ENCODE peak calls at places on chromosomes 7 and 10, in four cellular contexts. One of them, this sample, is unnamed.

GRCh38 chr7:46256870-46257528 is 335.9 kb upstream of the IGFBP3 start:
- ATAC-seq in K562: no peak
- ATAC-seq in gastrocnemius medialis: no peak
- ATAC-seq in HepG2: no peak
- ATAC-seq in this sample: no peak

GRCh38 chr7:50685445-50686070 is 97.1 kb downstream of the GRB10 start:
- ATAC-seq in K562: no peak
- ATAC-seq in gastrocnemius medialis: peak
- ATAC-seq in HepG2: no peak
- ATAC-seq in this sample: peak

GRCh38 chr10:90363799-90364483 is 493.9 kb downstream of the HTR7 start:
- ATAC-seq in K562: no peak
- ATAC-seq in gastrocnemius medialis: no peak
- ATAC-seq in HepG2: no peak
- ATAC-seq in this sample: no peak

GRCh38 chr10:62492012-62492869 is 118.1 kb downstream of the ZNF365 start:
- ATAC-seq in K562: peak
- ATAC-seq in gastrocnemius medialis: no peak
- ATAC-seq in HepG2: peak
- ATAC-seq in this sample: peak

GRCh38 chr10:76086571-76087260 is 655.3 kb downstream of the LRMDA start:
- ATAC-seq in K562: peak
- ATAC-seq in gastrocnemius medialis: peak
- ATAC-seq in HepG2: peak
- ATAC-seq in this sample: peak

GRCh38 chr10:127392351-127393235 is 156.5 kb upstream of the NPS start:
- ATAC-seq in K562: no peak
- ATAC-seq in gastrocnemius medialis: no peak
- ATAC-seq in HepG2: peak
- ATAC-seq in this sample: peak

GRCh38 chr10:124449170-124450009 is 445 bp downstream of the NKX1-2 start:
- ATAC-seq in K562: no peak
- ATAC-seq in gastrocnemius medialis: no peak
- ATAC-seq in HepG2: peak
- ATAC-seq in this sample: no peak

GRCh38 chr7:99588868-99589267 is 9.2 kb upstream of the TMEM225B start:
- ATAC-seq in K562: no peak
- ATAC-seq in gastrocnemius medialis: no peak
- ATAC-seq in HepG2: no peak
- ATAC-seq in this sample: no peak

GRCh38 chr7:73960548-73960947 is 67.4 kb upstream of the ELN start:
- ATAC-seq in K562: peak
- ATAC-seq in gastrocnemius medialis: no peak
- ATAC-seq in HepG2: no peak
- ATAC-seq in this sample: no peak

GRCh38 chr7:142760071-142760642 is 10.6 kb upstream of the PRSS2 start:
- ATAC-seq in K562: no peak
- ATAC-seq in gastrocnemius medialis: no peak
- ATAC-seq in HepG2: no peak
- ATAC-seq in this sample: no peak

GRCh38 chr10:43874984-43875383 is 226.3 kb upstream of the ZNF32 start:
- ATAC-seq in K562: no peak
- ATAC-seq in gastrocnemius medialis: no peak
- ATAC-seq in HepG2: no peak
- ATAC-seq in this sample: no peak

GRCh38 chr10:96252730-96253129 is 18.6 kb downstream of the BLNK start:
- ATAC-seq in K562: no peak
- ATAC-seq in gastrocnemius medialis: no peak
- ATAC-seq in HepG2: no peak
- ATAC-seq in this sample: no peak

GRCh38 chr7:5574770-5575269 is 151.2 kb upstream of the TNRC18 start:
- ATAC-seq in K562: peak
- ATAC-seq in gastrocnemius medialis: no peak
- ATAC-seq in HepG2: peak
- ATAC-seq in this sample: peak

GRCh38 chr7:20542594-20542993 is 72.9 kb upstream of the ABCB5 start:
- ATAC-seq in K562: no peak
- ATAC-seq in gastrocnemius medialis: peak
- ATAC-seq in HepG2: no peak
- ATAC-seq in this sample: peak

GRCh38 chr10:119518936-119519335 is 23.6 kb downstream of the RGS10 start:
- ATAC-seq in K562: no peak
- ATAC-seq in gastrocnemius medialis: no peak
- ATAC-seq in HepG2: peak
- ATAC-seq in this sample: no peak

GRCh38 chr10:6088721-6089333 is at the start of gene RBM17:
- ATAC-seq in K562: peak
- ATAC-seq in gastrocnemius medialis: peak
- ATAC-seq in HepG2: peak
- ATAC-seq in this sample: peak
- TF ChIP-seq POLR2A in K562: no peak
- TF ChIP-seq POLR2A in gastrocnemius medialis: peak
- TF ChIP-seq POLR2A in HepG2: peak
- TF ChIP-seq POLR2A in this sample: peak

DNA sequence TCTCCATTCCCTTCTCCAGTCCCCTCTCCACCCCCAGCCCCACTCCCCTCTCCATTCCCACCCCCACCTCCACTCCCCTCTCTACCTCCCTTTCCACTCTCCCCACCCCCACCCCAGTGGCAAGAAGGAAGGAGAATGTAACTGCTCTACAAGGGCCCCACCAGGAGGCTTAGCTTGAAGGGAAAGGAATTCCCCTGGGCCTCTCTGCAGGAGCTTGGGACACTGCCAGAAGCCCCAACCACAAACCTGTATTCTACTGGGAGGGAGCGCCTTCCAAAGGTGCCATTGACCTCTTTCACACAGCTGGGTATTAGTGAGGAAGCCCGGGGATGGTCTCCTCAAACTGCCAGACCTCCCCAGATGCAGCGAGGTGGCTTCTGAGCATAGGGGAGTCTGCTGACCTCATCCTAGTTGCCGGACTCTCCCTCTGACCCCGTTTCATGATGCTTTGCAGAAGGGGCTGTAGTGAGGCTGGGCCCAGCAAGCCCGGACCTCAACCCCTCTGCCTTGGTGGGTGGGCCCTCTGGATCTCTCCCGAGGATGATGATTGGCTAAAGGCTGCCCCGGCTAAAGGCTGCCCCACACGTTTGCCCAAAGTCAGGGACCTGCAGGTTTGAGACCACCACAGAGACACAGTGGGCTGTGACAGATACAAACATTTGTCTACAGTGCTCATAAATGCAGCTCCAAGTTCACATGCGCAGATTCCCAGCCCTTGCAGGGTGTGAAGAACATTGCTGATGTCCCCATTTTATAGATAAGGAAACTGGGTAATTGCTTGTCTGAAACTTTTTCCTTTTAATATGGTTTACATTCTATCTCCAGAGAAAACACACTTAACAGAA is 2.9 kb downstream of the DEPP1 start:
- ATAC-seq in K562: no peak
- ATAC-seq in gastrocnemius medialis: no peak
- ATAC-seq in HepG2: peak
- ATAC-seq in this sample: peak
- TF ChIP-seq POLR2A in K562: no peak
- TF ChIP-seq POLR2A in gastrocnemius medialis: peak
- TF ChIP-seq POLR2A in HepG2: no peak
- TF ChIP-seq POLR2A in this sample: no peak

DNA sequence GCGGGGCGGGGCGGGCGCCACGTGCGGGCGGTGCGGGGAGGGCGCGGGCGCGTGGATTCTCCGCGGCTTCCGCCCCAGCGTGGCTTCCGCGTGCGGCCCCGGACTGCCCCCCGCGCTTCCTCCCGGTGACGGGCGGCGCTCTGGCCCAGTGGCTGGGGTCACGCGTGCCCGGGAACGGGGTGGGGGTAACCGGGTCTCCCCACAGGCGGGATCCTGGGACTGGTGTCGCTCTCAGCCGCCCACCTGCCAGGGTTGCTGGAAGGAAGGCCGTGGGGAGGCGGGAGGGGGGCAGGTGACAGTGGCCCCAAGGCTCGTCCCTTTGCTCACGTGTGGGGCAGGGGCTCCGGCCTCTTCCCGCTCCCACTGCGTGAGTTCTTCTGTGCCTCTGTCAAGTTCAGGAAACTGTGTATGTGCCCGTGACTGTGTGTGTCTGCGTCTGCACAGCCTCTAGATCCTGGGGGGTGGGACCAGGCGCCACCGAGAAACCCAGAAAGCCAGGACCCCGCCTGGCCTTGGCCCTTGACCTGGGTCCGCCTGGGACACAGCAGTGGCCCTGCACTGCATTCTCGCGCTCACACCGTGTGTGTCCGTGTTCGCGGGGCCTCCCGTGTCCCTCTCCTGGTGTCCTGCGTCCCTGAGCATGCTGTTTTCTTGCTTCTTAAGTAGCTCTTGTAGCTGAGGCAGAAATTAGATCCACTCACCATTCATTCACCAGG is 919 bp downstream of the MAFK start:
- ATAC-seq in K562: peak
- ATAC-seq in gastrocnemius medialis: peak
- ATAC-seq in HepG2: peak
- ATAC-seq in this sample: peak
- TF ChIP-seq POLR2A in K562: no peak
- TF ChIP-seq POLR2A in gastrocnemius medialis: peak
- TF ChIP-seq POLR2A in HepG2: no peak
- TF ChIP-seq POLR2A in this sample: no peak

DNA sequence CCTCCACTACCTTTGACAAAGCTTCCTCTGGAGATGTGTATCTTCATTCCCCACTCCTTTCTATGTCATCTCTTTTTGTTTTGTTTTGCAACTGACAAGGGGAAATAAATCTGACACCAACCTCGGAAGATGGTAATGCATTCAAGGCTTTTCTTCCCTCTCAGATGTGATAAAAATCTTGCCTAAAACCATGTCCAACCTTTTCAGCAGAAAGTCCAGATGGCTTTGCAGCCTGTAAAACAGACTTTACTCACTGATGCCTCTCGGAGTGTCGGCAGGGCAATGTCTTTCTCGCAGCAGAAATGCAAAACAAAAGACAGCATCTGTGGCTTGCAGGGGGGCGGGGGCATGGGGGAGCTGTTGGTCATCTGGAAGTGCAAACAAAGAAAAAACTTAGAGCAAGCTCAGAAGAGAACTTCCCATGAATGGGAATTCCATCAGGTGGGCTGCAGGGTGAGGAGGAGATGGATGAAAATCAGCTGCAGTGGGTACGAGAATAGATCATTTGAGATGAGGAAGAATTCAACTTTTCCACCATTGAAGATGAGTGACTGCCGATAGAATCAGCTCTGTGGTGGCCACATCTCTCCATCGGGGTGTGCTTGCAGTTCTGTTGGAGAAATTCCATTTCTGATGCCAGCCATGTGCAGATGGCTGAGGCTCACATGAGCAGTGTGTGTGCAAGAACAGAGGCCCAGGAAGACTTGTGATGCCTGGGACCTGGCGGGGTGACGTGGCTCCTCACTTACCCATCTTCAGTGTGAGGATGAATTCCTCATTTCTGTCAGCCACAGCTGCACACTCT is 237.7 kb downstream of the WDR37 start:
- ATAC-seq in K562: no peak
- ATAC-seq in gastrocnemius medialis: no peak
- ATAC-seq in HepG2: no peak
- ATAC-seq in this sample: no peak
- TF ChIP-seq POLR2A in K562: no peak
- TF ChIP-seq POLR2A in gastrocnemius medialis: no peak
- TF ChIP-seq POLR2A in HepG2: no peak
- TF ChIP-seq POLR2A in this sample: no peak

GRCh38 chr7:1537631-1538412 is 7.3 kb downstream of the MAFK start:
- ATAC-seq in K562: peak
- ATAC-seq in gastrocnemius medialis: peak
- ATAC-seq in HepG2: no peak
- ATAC-seq in this sample: peak

GRCh38 chr7:1538544-1539345 is 8.2 kb downstream of the MAFK start:
- ATAC-seq in K562: no peak
- ATAC-seq in gastrocnemius medialis: no peak
- ATAC-seq in HepG2: no peak
- ATAC-seq in this sample: no peak

GRCh38 chr7:1541431-1542162 is 11.1 kb downstream of the MAFK start:
- ATAC-seq in K562: no peak
- ATAC-seq in gastrocnemius medialis: no peak
- ATAC-seq in HepG2: no peak
- ATAC-seq in this sample: no peak

GRCh38 chr7:1540391-1541271 is 10.1 kb downstream of the MAFK start:
- ATAC-seq in K562: no peak
- ATAC-seq in gastrocnemius medialis: no peak
- ATAC-seq in HepG2: no peak
- ATAC-seq in this sample: no peak

GRCh38 chr7:1539346-1540321 is 9.1 kb downstream of the MAFK start:
- ATAC-seq in K562: no peak
- ATAC-seq in gastrocnemius medialis: no peak
- ATAC-seq in HepG2: no peak
- ATAC-seq in this sample: no peak
- TF ChIP-seq POLR2A in K562: no peak
- TF ChIP-seq POLR2A in gastrocnemius medialis: no peak
- TF ChIP-seq POLR2A in HepG2: no peak
- TF ChIP-seq POLR2A in this sample: no peak

DNA sequence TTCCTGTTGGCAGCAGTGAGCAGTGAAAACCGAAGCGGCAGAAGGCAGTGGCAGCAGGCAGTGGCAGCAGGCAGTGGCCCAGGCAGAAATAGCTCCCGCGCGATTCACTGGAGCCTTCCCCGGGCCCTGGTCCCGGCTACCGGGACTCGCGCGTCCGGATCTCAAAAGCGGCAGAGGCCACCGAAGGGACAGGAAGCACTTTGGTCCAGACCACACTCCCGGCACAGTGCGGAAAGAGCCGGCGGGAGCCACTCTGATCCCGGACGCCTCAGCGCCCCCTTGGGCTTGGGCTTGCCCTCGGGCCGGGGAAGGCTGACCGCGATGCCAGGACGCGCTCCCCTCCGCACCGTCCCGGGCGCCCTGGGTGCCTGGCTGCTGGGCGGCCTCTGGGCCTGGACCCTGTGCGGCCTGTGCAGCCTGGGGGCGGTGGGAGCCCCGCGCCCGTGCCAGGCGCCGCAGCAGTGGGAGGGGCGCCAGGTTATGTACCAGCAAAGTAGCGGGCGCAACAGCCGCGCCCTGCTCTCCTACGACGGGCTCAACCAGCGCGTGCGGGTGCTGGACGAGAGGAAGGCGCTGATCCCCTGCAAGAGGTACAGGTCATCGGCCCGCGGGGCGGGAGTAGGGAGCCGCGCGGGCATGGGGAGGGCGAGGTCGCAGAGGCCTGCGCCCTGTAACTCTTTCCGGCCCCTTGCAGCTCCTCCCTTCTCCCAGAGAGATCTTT is at the start of gene EPDR1:
- ATAC-seq in K562: peak
- ATAC-seq in gastrocnemius medialis: peak
- ATAC-seq in HepG2: peak
- ATAC-seq in this sample: peak
- TF ChIP-seq POLR2A in K562: no peak
- TF ChIP-seq POLR2A in gastrocnemius medialis: no peak
- TF ChIP-seq POLR2A in HepG2: peak
- TF ChIP-seq POLR2A in this sample: no peak

GRCh38 chr10:97715259-97715874 is 1.8 kb downstream of the MARVELD1 start:
- ATAC-seq in K562: no peak
- ATAC-seq in gastrocnemius medialis: no peak
- ATAC-seq in HepG2: no peak
- ATAC-seq in this sample: no peak

GRCh38 chr10:97714401-97715258 is 1.1 kb downstream of the MARVELD1 start:
- ATAC-seq in K562: peak
- ATAC-seq in gastrocnemius medialis: peak
- ATAC-seq in HepG2: no peak
- ATAC-seq in this sample: peak

GRCh38 chr10:97713351-97713827 is at the start of gene MARVELD1:
- ATAC-seq in K562: no peak
- ATAC-seq in gastrocnemius medialis: peak
- ATAC-seq in HepG2: no peak
- ATAC-seq in this sample: peak

GRCh38 chr10:97711640-97712267 is 1.8 kb upstream of the MARVELD1 start:
- ATAC-seq in K562: no peak
- ATAC-seq in gastrocnemius medialis: no peak
- ATAC-seq in HepG2: no peak
- ATAC-seq in this sample: no peak

GRCh38 chr10:97713828-97714400 is 384 bp downstream of the MARVELD1 start:
- ATAC-seq in K562: peak
- ATAC-seq in gastrocnemius medialis: peak
- ATAC-seq in HepG2: no peak
- ATAC-seq in this sample: peak
- TF ChIP-seq POLR2A in K562: peak
- TF ChIP-seq POLR2A in gastrocnemius medialis: peak
- TF ChIP-seq POLR2A in HepG2: no peak
- TF ChIP-seq POLR2A in this sample: peak